ENCODE peak calls at places on chromosomes 12 and 14, in four cellular contexts. U is A549, M is fibroblast of villous mesenchyme, Y is heart right ventricle. R is an unnamed sample.

GRCh38 chr14:25044299-25044698 is 5.6 kb downstream of the STXBP6 start:
- DNase-seq in U (no peak), M (no peak), Y (no peak), R (no peak)

GRCh38 chr14:37594916-37595808 is at the start of the genes FOXA1 and TTC6:
- DNase-seq in U (peak; percentile 83), M (peak; percentile 27), Y (peak; percentile 15), R (no peak)

GRCh38 chr12:76921891-76922664 is 43.3 kb upstream of the CSRP2 start:
- DNase-seq in U (no peak), M (peak; percentile 25), Y (no peak), R (no peak)

GRCh38 chr12:52233462-52234141 is 559 bp downstream of the KRT7 start:
- DNase-seq in U (peak; percentile 54), M (no peak), Y (no peak), R (peak; percentile 20)

GRCh38 chr12:95582230-95583058 is 31.2 kb upstream of the USP44 start:
- DNase-seq in U (peak; percentile 75), M (peak; percentile 40), Y (no peak), R (no peak)

GRCh38 chr12:84803661-84804060 is 108.9 kb downstream of the SLC6A15 start:
- DNase-seq in U (no peak), M (no peak), Y (no peak), R (no peak)

GRCh38 chr14:100303925-100304324 is 2.3 kb downstream of the SLC25A29 start:
- DNase-seq in U (no peak), M (no peak), Y (no peak), R (no peak)

GRCh38 chr12:89454080-89454848 is 70.3 kb downstream of the GALNT4 start:
- DNase-seq in U (no peak), M (peak; percentile 47), Y (no peak), R (no peak)

GRCh38 chr12:70536650-70537049 is 100.6 kb downstream of the PTPRB start:
- DNase-seq in U (no peak), M (no peak), Y (no peak), R (no peak)

GRCh38 chr14:100052819-100053218 is 12.4 kb upstream of the EVL start:
- DNase-seq in U (no peak), M (no peak), Y (no peak), R (no peak)

GRCh38 chr14:50060871-50061663 is 55.3 kb downstream of the VCPKMT start:
- DNase-seq in U (peak; percentile 86), M (peak; percentile 97), Y (no peak), R (peak; percentile 63)

GRCh38 chr12:62472472-62472871 is 5.8 kb downstream of the MON2 start:
- DNase-seq in U (no peak), M (peak; percentile 19), Y (no peak), R (no peak)

GRCh38 chr12:127083028-127083949 is 1183.7 kb upstream of the TMEM132C start:
- DNase-seq in U (peak; percentile 84), M (peak; percentile 78), Y (no peak), R (no peak)

GRCh38 chr12:96063046-96063445 is 27.7 kb upstream of the LTA4H start:
- DNase-seq in U (peak; percentile 44), M (peak; percentile 43), Y (no peak), R (no peak)

GRCh38 chr14:104387385-104388010 is 192.1 kb upstream of the C14orf180 start:
- DNase-seq in U (no peak), M (no peak), Y (no peak), R (no peak)

GRCh38 chr12:71780207-71780822 is 25.7 kb downstream of the RAB21 start:
- DNase-seq in U (peak; percentile 49), M (peak; percentile 63), Y (no peak), R (no peak)

GRCh38 chr12:127811988-127812387 is 455.0 kb upstream of the TMEM132C start:
- DNase-seq in U (no peak), M (peak; percentile 68), Y (peak; percentile 18), R (no peak)

GRCh38 chr12:66916189-66916588 is 237.3 kb upstream of the GRIP1 start:
- DNase-seq in U (no peak), M (no peak), Y (no peak), R (no peak)

GRCh38 chr12:127594351-127594970 is 672.5 kb upstream of the TMEM132C start:
- DNase-seq in U (no peak), M (no peak), Y (no peak), R (no peak)

GRCh38 chr12:109241936-109242335 is 67.1 kb downstream of the FOXN4 start:
- DNase-seq in U (no peak), M (no peak), Y (no peak), R (no peak)

GRCh38 chr14:54591461-54592245 is 24.7 kb downstream of the SAMD4A start:
- DNase-seq in U (no peak), M (no peak), Y (no peak), R (no peak)

GRCh38 chr14:101048766-101049165 is 145.2 kb upstream of the RTL1 start:
- DNase-seq in U (no peak), M (no peak), Y (no peak), R (no peak)

GRCh38 chr14:60164404-60164716 is 838 bp downstream of the DHRS7 start:
- DNase-seq in U (no peak), M (peak; percentile 76), Y (no peak), R (no peak)

DNA sequence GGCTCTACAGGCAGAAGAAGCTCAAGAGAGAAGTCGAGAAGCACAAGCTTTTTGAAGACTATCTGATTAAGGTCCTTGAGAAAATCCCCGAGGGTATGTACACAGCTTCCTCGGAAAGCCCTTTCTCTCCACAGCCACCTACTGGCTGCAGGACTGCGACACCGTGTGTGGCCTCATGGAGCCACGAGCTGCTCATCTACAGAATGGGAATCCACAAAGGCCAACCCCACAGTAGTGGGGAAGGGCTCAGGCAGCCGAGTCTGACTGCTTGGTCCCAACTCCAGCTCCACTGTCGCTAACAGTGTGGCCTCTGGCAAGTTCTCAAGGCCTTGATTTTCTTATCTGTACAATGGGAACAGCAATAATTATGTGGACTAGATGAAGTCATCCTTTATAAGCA is 2.5 kb downstream of the CCDC197 start:
- DNase-seq in U (no peak), M (no peak), Y (no peak), R (no peak)
- TF ChIP-seq CTCF in U (no peak), M (no peak), Y (no peak), R (no peak)

GRCh38 chr12:3124917-3125316 is 47.7 kb downstream of the TSPAN9 start:
- DNase-seq in U (no peak), M (no peak), Y (no peak), R (no peak)

GRCh38 chr12:3125674-3126073 is 48.5 kb downstream of the TSPAN9 start:
- DNase-seq in U (no peak), M (no peak), Y (no peak), R (no peak)

GRCh38 chr12:3123729-3124128 is 46.5 kb downstream of the TSPAN9 start:
- DNase-seq in U (no peak), M (no peak), Y (no peak), R (no peak)

GRCh38 chr12:3120701-3121100 is 43.5 kb downstream of the TSPAN9 start:
- DNase-seq in U (no peak), M (no peak), Y (no peak), R (no peak)

GRCh38 chr12:3122841-3123678 is 45.9 kb downstream of the TSPAN9 start:
- DNase-seq in U (no peak), M (peak; percentile 64), Y (peak; percentile 67), R (no peak)
- TF ChIP-seq CTCF in U (no peak), M (peak; percentile 35), Y (peak; percentile 45), R (no peak)

GRCh38 chr12:117890644-117891043 is 78.1 kb downstream of the KSR2 start:
- DNase-seq in U (no peak), M (no peak), Y (no peak), R (no peak)

GRCh38 chr12:117889098-117889497 is 79.7 kb downstream of the KSR2 start:
- DNase-seq in U (no peak), M (no peak), Y (no peak), R (no peak)

GRCh38 chr12:117892441-117892840 is 76.3 kb downstream of the KSR2 start:
- DNase-seq in U (no peak), M (no peak), Y (no peak), R (no peak)

GRCh38 chr12:117885211-117885610 is 83.6 kb downstream of the KSR2 start:
- DNase-seq in U (no peak), M (no peak), Y (no peak), R (no peak)

GRCh38 chr12:117890137-117890536 is 78.7 kb downstream of the KSR2 start:
- DNase-seq in U (peak; percentile 34), M (no peak), Y (no peak), R (no peak)
- TF ChIP-seq CTCF in U (no peak), M (no peak), Y (no peak), R (no peak)

GRCh38 chr12:7395950-7396349 is 48.0 kb downstream of the CD163L1 start:
- DNase-seq in U (no peak), M (no peak), Y (no peak), R (no peak)
- TF ChIP-seq CTCF in U (no peak), M (no peak), Y (no peak), R (no peak)

GRCh38 chr12:64531665-64532334 is 78.5 kb upstream of the RASSF3 start:
- DNase-seq in U (no peak), M (no peak), Y (no peak), R (no peak)
- TF ChIP-seq CTCF in U (no peak), M (no peak), Y (no peak), R (no peak)

DNA sequence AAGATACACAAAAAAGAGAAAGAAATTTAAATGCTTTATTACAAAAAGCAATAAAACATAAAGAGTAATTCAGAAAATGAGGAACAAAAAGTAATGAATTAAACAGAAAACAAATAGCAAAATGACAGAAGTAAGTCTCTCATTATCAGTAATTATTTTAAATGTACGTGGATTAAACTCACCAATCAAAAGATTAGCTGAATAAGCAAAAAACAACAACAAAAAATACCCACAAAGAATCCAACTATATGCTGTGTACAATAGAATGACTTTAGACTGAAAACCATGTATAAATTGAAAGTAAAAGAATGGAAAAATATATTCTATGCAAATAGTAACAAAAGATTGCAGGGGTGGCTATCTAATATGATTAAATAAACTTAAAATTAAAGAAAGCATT is 1006.8 kb downstream of the SLC16A7 start:
- DNase-seq in U (no peak), M (no peak), Y (no peak), R (no peak)
- TF ChIP-seq CTCF in U (no peak), M (no peak), Y (no peak), R (no peak)

GRCh38 chr14:35405304-35405996 is 901 bp upstream of the NFKBIA start:
- DNase-seq in U (no peak), M (no peak), Y (no peak), R (peak; percentile 31)

GRCh38 chr14:35404246-35404495 is 378 bp downstream of the NFKBIA start:
- DNase-seq in U (no peak), M (no peak), Y (no peak), R (no peak)

GRCh38 chr14:35403397-35404245 is 928 bp downstream of the NFKBIA start:
- DNase-seq in U (peak; percentile 93), M (peak; percentile 96), Y (peak; percentile 99), R (peak; percentile 87)

GRCh38 chr14:35406090-35406489 is 1.5 kb upstream of the NFKBIA start:
- DNase-seq in U (no peak), M (no peak), Y (no peak), R (no peak)

GRCh38 chr14:35404496-35405303 is at the start of gene NFKBIA:
- DNase-seq in U (peak; percentile 88), M (peak; percentile 91), Y (peak; percentile 94), R (peak; percentile 72)
- TF ChIP-seq CTCF in U (peak; percentile 48), M (peak; percentile 26), Y (peak; percentile 58), R (no peak)

GRCh38 chr14:77258566-77258965 is 12.4 kb downstream of the NGB start:
- DNase-seq in U (no peak), M (no peak), Y (no peak), R (no peak)
- TF ChIP-seq CTCF in U (no peak), M (no peak), Y (no peak), R (no peak)

GRCh38 chr14:80055912-80056801 is 155.1 kb downstream of the DIO2 start:
- DNase-seq in U (peak; percentile 75), M (peak; percentile 66), Y (no peak), R (no peak)
- TF ChIP-seq CTCF in U (peak; percentile 85), M (peak; percentile 85), Y (peak; percentile 67), R (peak; percentile 8)

R was measured in omental fat pad.